ENCODE peak calls at places on chromosomes 6 and 20, in nine cellular contexts. M is astrocyte of the spinal cord, G is nephron progenitor cell, A is PC-3, Q is kidney epithelial cell, X is GM13976, F is BE2C, Z is fibroblast of lung, Y is GM06990. O is an unnamed sample.
A peak's percentile ranks its signal among the peaks of the same experiment; 100 is the strongest.

GRCh38 chr20:19932170-19932667 is 84.9 kb upstream of the NAA20 start:
- DNase-seq in Y (no peak), M (peak; percentile 76), Q (no peak), G (no peak), A (no peak), Z (peak; percentile 91), F (no peak), X (no peak), O (peak; percentile 64)

GRCh38 chr6:131208787-131209186 is 73.5 kb downstream of the AKAP7 start:
- DNase-seq in F (no peak), X (no peak), A (no peak), Z (no peak), M (no peak), Q (no peak), G (no peak), Y (no peak), O (no peak)

GRCh38 chr6:120384671-120385070 is 949.6 kb downstream of the TBC1D32 start:
- DNase-seq in Z (peak; percentile 62), F (no peak), M (peak; percentile 62), A (peak; percentile 32), Q (no peak), X (no peak), G (no peak), Y (no peak), O (peak; percentile 8)

GRCh38 chr6:36445651-36446050 is 2.9 kb downstream of the KCTD20 start:
- DNase-seq in G (no peak), Z (no peak), Q (no peak), F (no peak), X (no peak), Y (no peak), M (no peak), A (no peak), O (no peak)

GRCh38 chr6:139588076-139588639 is 213.7 kb upstream of the CITED2 start:
- DNase-seq in M (peak; percentile 71), Q (no peak), F (no peak), G (no peak), X (no peak), A (peak; percentile 61), Z (peak; percentile 85), Y (no peak), O (peak; percentile 43)

GRCh38 chr6:18022398-18023231 is 35.2 kb upstream of the KIF13A start:
- DNase-seq in M (peak; percentile 58), Y (no peak), X (no peak), Q (peak; percentile 67), A (peak; percentile 44), F (no peak), Z (peak; percentile 87), G (peak; percentile 13), O (peak; percentile 58)

GRCh38 chr20:32973077-32973717 is 31.0 kb downstream of the SUN5 start:
- DNase-seq in G (no peak), M (no peak), Z (no peak), Q (no peak), F (no peak), A (no peak), X (peak; percentile 15), Y (no peak), O (no peak)

GRCh38 chr6:85405853-85406198 is 44.1 kb upstream of the NT5E start:
- DNase-seq in X (no peak), M (no peak), A (no peak), Y (no peak), Q (no peak), F (no peak), Z (no peak), G (no peak), O (no peak)

GRCh38 chr6:24710519-24711303 is 8.2 kb downstream of the C6orf62 start:
- DNase-seq in A (no peak), M (no peak), X (no peak), F (no peak), Y (no peak), Z (no peak), Q (no peak), G (no peak), O (no peak)

GRCh38 chr6:157126183-157127098 is 196.9 kb downstream of the TMEM242 start:
- DNase-seq in G (no peak), M (no peak), Z (no peak), X (no peak), A (no peak), Q (no peak), F (no peak), Y (no peak), O (no peak)

GRCh38 chr6:167797079-167797870 is 29.4 kb upstream of the AFDN start:
- DNase-seq in G (no peak), X (no peak), Y (no peak), Z (no peak), Q (no peak), A (peak; percentile 42), M (no peak), F (no peak), O (no peak)

GRCh38 chr6:24666097-24666615 is 543 bp downstream of the TDP2 start:
- DNase-seq in X (peak; percentile 52), A (peak; percentile 29), M (peak; percentile 48), F (peak; percentile 35), Q (no peak), G (peak; percentile 58), Z (peak; percentile 49), Y (no peak), O (no peak)

GRCh38 chr6:47697925-47698324 is 455 bp upstream of the ADGRF4 start:
- DNase-seq in Y (no peak), Q (no peak), G (no peak), Z (no peak), F (no peak), A (no peak), X (no peak), M (no peak), O (no peak)

GRCh38 chr6:62523630-62524029 is 237.6 kb upstream of the KHDRBS2 start:
- DNase-seq in Z (no peak), A (no peak), X (no peak), M (no peak), G (no peak), Q (no peak), Y (no peak), F (no peak), O (no peak)

GRCh38 chr6:151025076-151025475 is 159.6 kb downstream of the MTHFD1L start:
- DNase-seq in Y (no peak), Q (no peak), X (no peak), F (no peak), G (no peak), M (no peak), Z (no peak), A (no peak), O (no peak)

GRCh38 chr6:20569000-20569610 is 34.8 kb downstream of the CDKAL1 start:
- DNase-seq in Q (peak; percentile 35), M (peak; percentile 49), F (no peak), X (no peak), G (no peak), A (peak; percentile 53), Y (no peak), Z (peak; percentile 70), O (peak; percentile 92)

GRCh38 chr6:30461055-30461454 is 28.3 kb upstream of the HLA-E start:
- DNase-seq in X (no peak), A (no peak), M (no peak), Z (no peak), Q (no peak), F (no peak), G (no peak), Y (no peak), O (no peak)

GRCh38 chr20:32477594-32478512 is 107.3 kb downstream of the NOL4L start:
- DNase-seq in A (no peak), Z (no peak), M (no peak), F (no peak), X (no peak), G (no peak), Q (no peak), Y (no peak), O (no peak)

GRCh38 chr6:3330199-3330598 is 71.5 kb downstream of the PSMG4 start:
- DNase-seq in Z (no peak), Q (no peak), A (no peak), X (no peak), M (no peak), G (no peak), Y (no peak), F (no peak), O (no peak)
- TF ChIP-seq CTCF in Z (no peak), Q (no peak), A (peak; percentile 35), X (no peak), M (no peak), G (no peak), Y (peak; percentile 25), F (peak; percentile 12), O (peak; percentile 23)

GRCh38 chr20:8361008-8361652 is 229.1 kb downstream of the PLCB1 start:
- DNase-seq in A (no peak), M (peak; percentile 38), G (no peak), Q (peak; percentile 5), X (no peak), Y (no peak), Z (peak; percentile 73), F (no peak), O (peak; percentile 11)
- TF ChIP-seq CTCF in A (peak; percentile 7), M (no peak), G (no peak), Q (no peak), X (no peak), Y (no peak), Z (peak; percentile 11), F (peak; percentile 26), O (no peak)

DNA sequence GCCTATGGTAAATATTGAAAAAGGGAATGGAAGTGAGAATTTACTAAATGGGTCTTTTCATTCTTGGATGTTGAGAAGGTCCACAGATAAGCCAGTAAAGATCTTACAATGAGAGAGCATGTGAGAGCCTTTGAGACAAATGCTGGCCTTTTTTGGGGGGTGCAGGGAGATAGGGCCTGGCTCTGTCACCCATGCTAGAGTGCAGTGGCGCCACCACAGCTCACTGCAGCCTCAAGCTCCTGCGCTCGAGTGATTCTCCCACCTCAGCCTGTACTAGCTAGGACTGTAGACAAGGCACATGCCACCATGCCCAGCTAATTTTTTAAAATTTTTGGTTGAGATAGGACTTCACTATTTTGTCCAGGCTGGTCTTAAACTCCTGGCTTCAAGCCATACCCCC is 63.2 kb upstream of the TMEM181 start:
- DNase-seq in Z (no peak), F (no peak), Q (no peak), A (no peak), X (no peak), M (no peak), G (no peak), Y (no peak), O (no peak)
- TF ChIP-seq CTCF in Z (no peak), F (peak; percentile 28), Q (no peak), A (peak; percentile 35), X (no peak), M (no peak), G (no peak), Y (peak; percentile 19), O (no peak)

GRCh38 chr20:10699941-10700340 is 26.1 kb upstream of the JAG1 start:
- DNase-seq in X (no peak), Z (no peak), G (no peak), Q (no peak), Y (no peak), A (no peak), F (no peak), M (no peak), O (no peak)

GRCh38 chr20:10699506-10699905 is 25.7 kb upstream of the JAG1 start:
- DNase-seq in M (no peak), Y (no peak), X (no peak), A (no peak), Z (no peak), Q (no peak), G (no peak), F (no peak), O (no peak)

GRCh38 chr20:10705801-10706459 is 32.1 kb upstream of the JAG1 start:
- DNase-seq in Q (no peak), X (no peak), G (no peak), Y (no peak), M (no peak), F (no peak), A (peak; percentile 99), Z (peak; percentile 58), O (peak; percentile 99)

GRCh38 chr20:10706460-10706811 is 32.6 kb upstream of the JAG1 start:
- DNase-seq in Z (no peak), Y (no peak), X (no peak), F (no peak), M (no peak), A (no peak), G (no peak), Q (no peak), O (no peak)

GRCh38 chr20:10701607-10702006 is 27.8 kb upstream of the JAG1 start:
- DNase-seq in M (no peak), F (no peak), G (no peak), Y (no peak), X (no peak), A (no peak), Q (no peak), Z (no peak), O (no peak)
- TF ChIP-seq CTCF in M (no peak), F (no peak), G (no peak), Y (no peak), X (no peak), A (peak; percentile 30), Q (no peak), Z (no peak), O (peak; percentile 12)

O was measured in mammary epithelial cell.